ENCODE peak calls at places on chromosomes 2 and 18, in four cellular contexts. One of them, this sample, is unnamed.

GRCh38 chr2:221741496-221742211 is 169.6 kb upstream of the EPHA4 start:
- DNase-seq in NCI-H1417: peak
- DNase-seq in cardiac fibroblast: no peak
- DNase-seq in stimulated activated CD8-positive, alpha-beta memory T cell treated with anti-CD3 and anti-CD28 coated beads, Interleukin-2, amount 100 ng/mL, for 48 hours: no peak
- DNase-seq in this sample: no peak

GRCh38 chr2:88600038-88600465 is 27.2 kb downstream of the EIF2AK3 start:
- DNase-seq in cardiac fibroblast: peak
- DNase-seq in NCI-H1417: peak
- DNase-seq in stimulated activated CD8-positive, alpha-beta memory T cell treated with anti-CD3 and anti-CD28 coated beads, Interleukin-2, amount 100 ng/mL, for 48 hours: no peak
- DNase-seq in this sample: peak

GRCh38 chr2:169715379-169716228 is 18.0 kb upstream of the KLHL23 start:
- DNase-seq in stimulated activated CD8-positive, alpha-beta memory T cell treated with anti-CD3 and anti-CD28 coated beads, Interleukin-2, amount 100 ng/mL, for 48 hours: no peak
- DNase-seq in cardiac fibroblast: no peak
- DNase-seq in NCI-H1417: peak
- DNase-seq in this sample: peak

GRCh38 chr2:199983534-199983933 is 28.2 kb downstream of the MAIP1 start:
- DNase-seq in stimulated activated CD8-positive, alpha-beta memory T cell treated with anti-CD3 and anti-CD28 coated beads, Interleukin-2, amount 100 ng/mL, for 48 hours: no peak
- DNase-seq in NCI-H1417: no peak
- DNase-seq in cardiac fibroblast: no peak
- DNase-seq in this sample: no peak

GRCh38 chr2:190446750-190447516 is 38.8 kb downstream of the MFSD6 start:
- DNase-seq in stimulated activated CD8-positive, alpha-beta memory T cell treated with anti-CD3 and anti-CD28 coated beads, Interleukin-2, amount 100 ng/mL, for 48 hours: no peak
- DNase-seq in NCI-H1417: no peak
- DNase-seq in cardiac fibroblast: no peak
- DNase-seq in this sample: no peak

GRCh38 chr2:186484062-186484735 is 1.9 kb upstream of the ZC3H15 start:
- DNase-seq in cardiac fibroblast: no peak
- DNase-seq in stimulated activated CD8-positive, alpha-beta memory T cell treated with anti-CD3 and anti-CD28 coated beads, Interleukin-2, amount 100 ng/mL, for 48 hours: no peak
- DNase-seq in NCI-H1417: no peak
- DNase-seq in this sample: no peak

GRCh38 chr18:30687501-30687900 is 355.0 kb downstream of the DSC3 start:
- DNase-seq in NCI-H1417: no peak
- DNase-seq in stimulated activated CD8-positive, alpha-beta memory T cell treated with anti-CD3 and anti-CD28 coated beads, Interleukin-2, amount 100 ng/mL, for 48 hours: no peak
- DNase-seq in cardiac fibroblast: no peak
- DNase-seq in this sample: no peak

GRCh38 chr2:23622966-23623665 is 238.1 kb downstream of the KLHL29 start:
- DNase-seq in NCI-H1417: no peak
- DNase-seq in stimulated activated CD8-positive, alpha-beta memory T cell treated with anti-CD3 and anti-CD28 coated beads, Interleukin-2, amount 100 ng/mL, for 48 hours: no peak
- DNase-seq in cardiac fibroblast: no peak
- DNase-seq in this sample: no peak

GRCh38 chr2:76958749-76959148 is 563.4 kb downstream of the LRRTM4 start:
- DNase-seq in stimulated activated CD8-positive, alpha-beta memory T cell treated with anti-CD3 and anti-CD28 coated beads, Interleukin-2, amount 100 ng/mL, for 48 hours: no peak
- DNase-seq in cardiac fibroblast: peak
- DNase-seq in NCI-H1417: no peak
- DNase-seq in this sample: no peak

GRCh38 chr18:830315-830901 is 18.4 kb upstream of the YES1 start:
- DNase-seq in cardiac fibroblast: peak
- DNase-seq in NCI-H1417: peak
- DNase-seq in stimulated activated CD8-positive, alpha-beta memory T cell treated with anti-CD3 and anti-CD28 coated beads, Interleukin-2, amount 100 ng/mL, for 48 hours: no peak
- DNase-seq in this sample: peak

GRCh38 chr2:152925540-152926448 is 207.4 kb downstream of the ARL6IP6 start:
- DNase-seq in stimulated activated CD8-positive, alpha-beta memory T cell treated with anti-CD3 and anti-CD28 coated beads, Interleukin-2, amount 100 ng/mL, for 48 hours: peak
- DNase-seq in NCI-H1417: peak
- DNase-seq in cardiac fibroblast: peak
- DNase-seq in this sample: peak

GRCh38 chr18:61901334-61901986 is 8.7 kb upstream of the RNF152 start:
- DNase-seq in cardiac fibroblast: peak
- DNase-seq in stimulated activated CD8-positive, alpha-beta memory T cell treated with anti-CD3 and anti-CD28 coated beads, Interleukin-2, amount 100 ng/mL, for 48 hours: no peak
- DNase-seq in NCI-H1417: peak
- DNase-seq in this sample: peak

GRCh38 chr18:57054891-57055290 is 92.0 kb upstream of the BOD1L2 start:
- DNase-seq in stimulated activated CD8-positive, alpha-beta memory T cell treated with anti-CD3 and anti-CD28 coated beads, Interleukin-2, amount 100 ng/mL, for 48 hours: no peak
- DNase-seq in NCI-H1417: no peak
- DNase-seq in cardiac fibroblast: no peak
- DNase-seq in this sample: no peak

GRCh38 chr2:119389615-119390306 is 23.0 kb downstream of the DBI start:
- DNase-seq in stimulated activated CD8-positive, alpha-beta memory T cell treated with anti-CD3 and anti-CD28 coated beads, Interleukin-2, amount 100 ng/mL, for 48 hours: no peak
- DNase-seq in cardiac fibroblast: peak
- DNase-seq in NCI-H1417: no peak
- DNase-seq in this sample: no peak

GRCh38 chr2:240320561-240321091 is 114.8 kb upstream of the GPC1 start:
- DNase-seq in cardiac fibroblast: no peak
- DNase-seq in stimulated activated CD8-positive, alpha-beta memory T cell treated with anti-CD3 and anti-CD28 coated beads, Interleukin-2, amount 100 ng/mL, for 48 hours: no peak
- DNase-seq in NCI-H1417: no peak
- DNase-seq in this sample: no peak

GRCh38 chr2:179467111-179467510 is 202.5 kb upstream of the SESTD1 start:
- DNase-seq in NCI-H1417: no peak
- DNase-seq in stimulated activated CD8-positive, alpha-beta memory T cell treated with anti-CD3 and anti-CD28 coated beads, Interleukin-2, amount 100 ng/mL, for 48 hours: no peak
- DNase-seq in cardiac fibroblast: peak
- DNase-seq in this sample: no peak

GRCh38 chr18:9380571-9381390 is 46.2 kb downstream of the TWSG1 start:
- DNase-seq in cardiac fibroblast: peak
- DNase-seq in stimulated activated CD8-positive, alpha-beta memory T cell treated with anti-CD3 and anti-CD28 coated beads, Interleukin-2, amount 100 ng/mL, for 48 hours: no peak
- DNase-seq in NCI-H1417: peak
- DNase-seq in this sample: peak

GRCh38 chr2:212345966-212346365 is 192.6 kb downstream of the ERBB4 start:
- DNase-seq in cardiac fibroblast: no peak
- DNase-seq in stimulated activated CD8-positive, alpha-beta memory T cell treated with anti-CD3 and anti-CD28 coated beads, Interleukin-2, amount 100 ng/mL, for 48 hours: no peak
- DNase-seq in NCI-H1417: no peak
- DNase-seq in this sample: no peak

GRCh38 chr2:11746807-11747459 is 501 bp downstream of the LPIN1 start:
- DNase-seq in NCI-H1417: peak
- DNase-seq in stimulated activated CD8-positive, alpha-beta memory T cell treated with anti-CD3 and anti-CD28 coated beads, Interleukin-2, amount 100 ng/mL, for 48 hours: no peak
- DNase-seq in cardiac fibroblast: peak
- DNase-seq in this sample: peak